ENCODE peak calls at places on chromosomes 3 and 15, in seven cellular contexts. U, G, A, T, Z, V and D are unnamed samples. For H3K4me1, the result is how much of the 10 kb centered on the place peaks cover.

GRCh38 chr3:52225452-52226228 is at the start of gene TLR9:
- DNase-seq in U (no peak), G (peak), A (peak), T (peak), Z (no peak), V (no peak), D (peak)

GRCh38 chr3:49277357-49277723 is 308 bp upstream of the C3orf62 start:
- DNase-seq in U (no peak), G (no peak), A (no peak), T (no peak), Z (no peak), V (no peak), D (no peak)

GRCh38 chr15:80584561-80584964 is 110.5 kb upstream of the ABHD17C start:
- DNase-seq in U (no peak), G (no peak), A (peak), T (no peak), Z (no peak), V (no peak), D (no peak)

GRCh38 chr3:12774619-12775018 is 15.6 kb upstream of the TMEM40 start:
- DNase-seq in U (no peak), G (no peak), A (no peak), T (no peak), Z (no peak), V (no peak), D (no peak)

GRCh38 chr3:156751461-156752025 is 74.6 kb upstream of the LEKR1 start:
- DNase-seq in U (no peak), G (peak), A (peak), T (peak), Z (peak), V (no peak), D (no peak)

GRCh38 chr15:93028632-93029612 is 60.1 kb downstream of the RGMA start:
- DNase-seq in U (peak), G (peak), A (peak), T (peak), Z (peak), V (no peak), D (peak)

GRCh38 chr3:198113219-198114053 is 153.4 kb downstream of the LMLN start:
- DNase-seq in U (peak), G (peak), A (peak), T (no peak), Z (no peak), V (no peak), D (no peak)

GRCh38 chr3:120764206-120764605 is 21.7 kb downstream of the GTF2E1 start:
- DNase-seq in U (no peak), G (no peak), A (no peak), T (no peak), Z (no peak), V (no peak), D (no peak)

GRCh38 chr3:155504682-155505081 is 211.2 kb upstream of the STRIT1 start:
- DNase-seq in U (no peak), G (no peak), A (no peak), T (no peak), Z (no peak), V (no peak), D (no peak)

GRCh38 chr3:7734456-7734855 is 767.2 kb upstream of the LMCD1 start:
- DNase-seq in U (no peak), G (no peak), A (no peak), T (no peak), Z (no peak), V (no peak), D (no peak)

GRCh38 chr3:159724627-159725026 is 264.0 kb upstream of the IL12A start:
- DNase-seq in U (no peak), G (no peak), A (no peak), T (no peak), Z (no peak), V (no peak), D (no peak)

GRCh38 chr15:99131441-99132023 is 26.7 kb downstream of the SYNM start:
- DNase-seq in U (peak), G (peak), A (peak), T (no peak), Z (no peak), V (no peak), D (no peak)

GRCh38 chr15:25136119-25136518 is 181.3 kb downstream of the SNRPN start:
- DNase-seq in U (no peak), G (no peak), A (peak), T (no peak), Z (no peak), V (peak), D (no peak)

GRCh38 chr3:52248816-52249547 is 3.4 kb downstream of the PPM1M start:
- DNase-seq in U (no peak), G (peak), A (no peak), T (no peak), Z (no peak), V (no peak), D (no peak)

GRCh38 chr3:159733194-159733860 is 255.3 kb upstream of the IL12A start:
- DNase-seq in U (no peak), G (no peak), A (no peak), T (no peak), Z (no peak), V (no peak), D (no peak)

GRCh38 chr15:77001966-77002365 is 7.0 kb downstream of the PSTPIP1 start:
- DNase-seq in U (peak), G (peak), A (no peak), T (no peak), Z (no peak), V (no peak), D (peak)

GRCh38 chr3:135581806-135582205 is 383.7 kb upstream of the PPP2R3A start:
- DNase-seq in U (no peak), G (no peak), A (no peak), T (no peak), Z (no peak), V (peak), D (no peak)

GRCh38 chr3:195246608-195247007 is 24.4 kb downstream of the XXYLT1 start:
- DNase-seq in U (peak), G (no peak), A (peak), T (peak), Z (no peak), V (no peak), D (no peak)

GRCh38 chr3:16173696-16174355 is 654 bp upstream of the GALNT15 start:
- DNase-seq in U (no peak), G (no peak), A (no peak), T (no peak), Z (no peak), V (no peak), D (no peak)

DNA sequence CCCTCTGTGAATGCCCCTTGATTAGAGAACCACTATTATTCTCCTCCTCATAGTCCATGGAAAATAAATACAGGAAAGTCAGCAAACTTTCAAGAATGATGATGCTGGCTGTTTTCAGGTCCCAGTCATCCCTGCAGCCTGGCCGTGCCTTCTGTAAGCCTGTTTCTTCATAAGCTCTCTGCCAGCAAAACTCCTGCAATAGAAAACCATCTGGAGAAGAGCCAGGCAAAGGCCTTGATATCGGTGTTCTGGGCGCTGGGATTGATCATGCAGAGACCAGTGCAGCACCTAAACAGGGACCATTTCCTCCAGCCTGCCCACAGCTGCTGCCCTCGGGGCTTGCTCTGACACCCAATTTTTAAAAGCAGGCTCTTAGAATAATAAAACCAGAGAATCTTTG is 51.6 kb downstream of the CRYGS start:
- DNase-seq in U (no peak), G (no peak), A (peak), T (no peak), Z (no peak), V (no peak), D (no peak)
- H3K4me1 ChIP-seq in U (under half), G (under half), A (under half), T (under half), Z (under half), V (under half), D (under half)

GRCh38 chr15:72131922-72132321 is 13.7 kb downstream of the SENP8 start:
- DNase-seq in U (no peak), G (no peak), A (no peak), T (no peak), Z (no peak), V (no peak), D (no peak)
- H3K4me1 ChIP-seq in U (under half), G (under half), A (under half), T (under half), Z (under half), V (under half), D (under half)

GRCh38 chr3:30600572-30600971 is 5.8 kb upstream of the TGFBR2 start:
- DNase-seq in U (no peak), G (no peak), A (no peak), T (no peak), Z (no peak), V (no peak), D (no peak)
- H3K4me1 ChIP-seq in U (half or more), G (under half), A (under half), T (under half), Z (under half), V (under half), D (under half)

DNA sequence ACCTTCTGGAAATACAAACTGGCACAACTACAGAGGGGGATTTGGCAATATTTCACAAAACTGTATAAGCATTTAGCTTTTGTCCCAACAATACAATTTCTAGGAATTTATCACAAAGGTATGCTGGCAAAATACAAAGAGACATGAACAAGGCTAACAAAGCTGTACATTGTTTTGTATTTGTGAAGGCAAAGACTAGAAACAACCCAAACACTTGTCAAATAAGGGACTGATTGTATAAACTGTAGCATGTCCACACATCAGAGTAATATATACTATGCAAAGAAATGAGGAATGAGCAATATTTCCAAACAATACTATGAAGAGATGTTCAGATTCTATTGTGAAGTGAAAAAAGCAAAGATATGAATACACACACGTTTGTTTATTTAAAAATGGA is 26.4 kb downstream of the CP start:
- DNase-seq in U (no peak), G (no peak), A (no peak), T (no peak), Z (no peak), V (no peak), D (no peak)
- H3K4me1 ChIP-seq in U (under half), G (under half), A (under half), T (under half), Z (under half), V (under half), D (under half)

DNA sequence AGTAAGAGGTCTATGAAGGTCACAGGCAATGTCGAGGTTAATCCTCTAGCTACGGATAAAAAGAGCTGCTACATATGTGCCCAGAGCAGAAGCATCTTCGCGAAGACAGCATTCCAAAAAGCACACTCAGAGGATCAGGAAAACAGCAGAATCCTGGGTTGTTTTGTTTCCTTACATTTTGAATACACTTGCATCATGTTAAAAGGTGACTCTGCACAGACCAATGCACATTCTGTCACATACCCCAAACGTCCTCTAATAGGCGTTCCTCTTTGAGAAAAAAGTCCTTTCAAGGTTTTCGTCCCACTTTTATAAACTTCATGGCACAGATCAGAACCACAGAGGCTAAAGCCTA is 52.7 kb downstream of the VGLL4 start:
- DNase-seq in U (no peak), G (no peak), A (no peak), T (no peak), Z (no peak), V (no peak), D (no peak)
- H3K4me1 ChIP-seq in U (half or more), G (half or more), A (under half), T (half or more), Z (under half), V (under half), D (under half)

GRCh38 chr3:66298591-66298990 is 77.8 kb downstream of the SLC25A26 start:
- DNase-seq in U (no peak), G (no peak), A (no peak), T (no peak), Z (no peak), V (no peak), D (no peak)
- H3K4me1 ChIP-seq in U (under half), G (under half), A (under half), T (under half), Z (under half), V (under half), D (under half)